ENCODE peak calls at places on chromosomes 11 and 22, in nine cellular contexts. W is HCT116, K is OCI-LY7, I is SK-N-SH, D is GM23338, N is GM23248, A is PC-9, G is hepatocyte, R is MM.1S. P is an unnamed sample. For H3K4me1, H4K20me1 and H3K9me2, the result is how much of the 10 kb centered on the place peaks cover.

GRCh38 chr22:49972163-49973017 is 11.8 kb downstream of the PIM3 start:
- DNase-seq in G (peak), W (no peak), K (no peak), A (no peak), R (peak), N (no peak), D (no peak), I (peak), P (no peak)

GRCh38 chr22:47808236-47808845 is 1045.9 kb downstream of the TBC1D22A start:
- DNase-seq in A (no peak), G (no peak), R (no peak), K (no peak), N (no peak), D (no peak), W (no peak), I (no peak), P (no peak)

GRCh38 chr11:58923300-58923788 is 15.9 kb upstream of the GLYATL1 start:
- DNase-seq in G (peak), D (peak), N (peak), R (peak), A (peak), W (peak), K (peak), I (peak), P (peak)

GRCh38 chr11:64081663-64082442 is 46.1 kb downstream of the FLRT1 start:
- DNase-seq in N (no peak), R (no peak), K (no peak), G (no peak), D (no peak), W (no peak), A (no peak), I (no peak), P (no peak)

GRCh38 chr11:127651888-127652221 is 651.3 kb upstream of the KIRREL3 start:
- DNase-seq in K (no peak), R (no peak), G (no peak), N (peak), W (no peak), D (no peak), I (no peak), A (no peak), P (peak)

GRCh38 chr11:21567628-21568290 is 625.1 kb upstream of the ANO5 start:
- DNase-seq in W (no peak), R (no peak), A (no peak), N (no peak), I (no peak), D (no peak), G (peak), K (no peak), P (no peak)

GRCh38 chr11:128039140-128040021 is 548.0 kb downstream of the ETS1 start:
- DNase-seq in I (no peak), W (no peak), K (no peak), G (no peak), N (peak), A (no peak), D (no peak), R (peak), P (peak)

GRCh38 chr11:32259641-32260081 is 168.8 kb downstream of the RCN1 start:
- DNase-seq in I (no peak), K (no peak), D (no peak), R (peak), G (peak), N (peak), A (peak), W (no peak), P (peak)

GRCh38 chr22:44901301-44901700 is 108.5 kb downstream of the PHF21B start:
- DNase-seq in D (no peak), R (no peak), G (no peak), N (peak), I (no peak), W (peak), K (peak), A (no peak), P (no peak)

GRCh38 chr11:74641289-74641688 is 48.9 kb downstream of the POLD3 start:
- DNase-seq in D (no peak), A (no peak), G (no peak), N (no peak), I (no peak), K (no peak), R (no peak), W (no peak), P (no peak)

GRCh38 chr22:34943830-34944229 is 122.1 kb upstream of the ISX start:
- DNase-seq in K (no peak), G (no peak), N (no peak), A (no peak), R (no peak), W (no peak), I (no peak), D (peak), P (no peak)

GRCh38 chr11:22635689-22636088 is 10.1 kb upstream of the FANCF start:
- DNase-seq in W (no peak), G (no peak), R (no peak), K (no peak), N (no peak), D (peak), A (no peak), I (no peak), P (no peak)

GRCh38 chr11:111729441-111729840 is 36.7 kb downstream of the PPP2R1B start:
- DNase-seq in N (no peak), R (no peak), K (no peak), G (no peak), I (no peak), A (peak), D (no peak), W (no peak), P (no peak)

GRCh38 chr11:1228183-1228821 is 5.4 kb downstream of the MUC5B start:
- DNase-seq in R (no peak), K (no peak), A (no peak), G (no peak), N (no peak), W (no peak), D (no peak), I (peak), P (no peak)

GRCh38 chr11:124277207-124277606 is 21.0 kb downstream of the OR8G5 start:
- DNase-seq in A (no peak), K (no peak), D (no peak), I (no peak), N (no peak), R (no peak), G (no peak), W (no peak), P (no peak)

GRCh38 chr22:25711491-25711890 is 30.5 kb upstream of the MYO18B start:
- DNase-seq in G (no peak), R (no peak), N (no peak), I (no peak), A (no peak), D (no peak), W (no peak), K (no peak), P (no peak)

GRCh38 chr11:15816996-15817395 is 539.4 kb downstream of the SOX6 start:
- DNase-seq in G (no peak), K (no peak), A (no peak), R (no peak), D (no peak), I (no peak), N (no peak), W (no peak), P (no peak)

GRCh38 chr11:18065572-18065971 is 19.5 kb upstream of the TPH1 start:
- DNase-seq in N (no peak), G (no peak), I (no peak), R (no peak), A (no peak), W (no peak), K (peak), D (no peak), P (no peak)

GRCh38 chr11:115334932-115335788 is 169.1 kb downstream of the CADM1 start:
- DNase-seq in A (no peak), R (peak), K (peak), N (peak), I (peak), W (no peak), D (peak), G (peak), P (peak)

GRCh38 chr22:42764895-42765363 is 44.3 kb upstream of the A4GALT start:
- DNase-seq in D (no peak), G (peak), W (no peak), I (no peak), R (no peak), A (no peak), K (no peak), N (no peak), P (no peak)

GRCh38 chr22:49586244-49586748 is 241.4 kb downstream of the BRD1 start:
- DNase-seq in K (no peak), G (no peak), A (no peak), N (peak), D (no peak), I (no peak), W (no peak), R (no peak), P (peak)

GRCh38 chr22:44729391-44730012 is 22.9 kb upstream of the ARHGAP8 start:
- DNase-seq in R (no peak), G (peak), K (no peak), D (no peak), N (peak), I (peak), A (peak), W (no peak), P (no peak)

GRCh38 chr11:67354314-67355022 is 1.1 kb upstream of the POLD4 start:
- DNase-seq in A (peak), W (peak), D (no peak), N (peak), R (no peak), G (peak), I (no peak), K (no peak), P (peak)

GRCh38 chr11:79461144-79461543 is 20.3 kb upstream of the TENM4 start:
- DNase-seq in G (peak), R (peak), A (no peak), I (peak), W (peak), N (peak), D (peak), K (no peak), P (peak)

GRCh38 chr22:50211147-50211546 is 10.3 kb downstream of the SELENOO start:
- DNase-seq in D (no peak), N (no peak), G (no peak), R (no peak), A (no peak), W (no peak), I (no peak), K (no peak), P (no peak)

GRCh38 chr11:123475478-123475877 is 45.4 kb downstream of the GRAMD1B start:
- DNase-seq in A (no peak), K (no peak), I (peak), N (peak), G (peak), W (no peak), R (no peak), D (peak), P (peak)

GRCh38 chr11:17473071-17473744 is 3.4 kb downstream of the ABCC8 start:
- DNase-seq in D (peak), G (peak), N (peak), A (no peak), I (peak), W (peak), R (no peak), K (no peak), P (peak)

GRCh38 chr22:25137577-25138525 is 61.8 kb upstream of the CRYBB3 start:
- DNase-seq in D (no peak), R (no peak), W (peak), G (no peak), A (no peak), I (no peak), N (no peak), K (peak), P (peak)

GRCh38 chr11:17531818-17532131 is 12.4 kb downstream of the USH1C start:
- DNase-seq in R (no peak), N (peak), K (no peak), D (no peak), G (peak), I (no peak), A (no peak), W (no peak), P (no peak)

GRCh38 chr11:66651011-66651410 is 12.5 kb downstream of the RBM4 start:
- DNase-seq in I (no peak), A (no peak), W (no peak), G (no peak), K (no peak), N (peak), R (no peak), D (no peak), P (no peak)

GRCh38 chr22:27620367-27621154 is 181.0 kb downstream of the MN1 start:
- DNase-seq in N (peak), G (no peak), R (no peak), D (no peak), K (no peak), W (no peak), A (peak), I (peak), P (peak)

GRCh38 chr11:66136752-66137123 is 66.7 kb downstream of the PACS1 start:
- DNase-seq in A (no peak), R (no peak), N (peak), K (no peak), W (no peak), G (peak), I (no peak), D (no peak), P (peak)

GRCh38 chr11:73324116-73324515 is 16.0 kb downstream of the ARHGEF17 start:
- DNase-seq in N (no peak), G (no peak), D (no peak), I (no peak), A (no peak), R (no peak), K (no peak), W (no peak), P (no peak)

GRCh38 chr11:100673063-100673462 is 14.0 kb upstream of the ARHGAP42 start:
- DNase-seq in R (no peak), G (no peak), K (no peak), I (no peak), N (no peak), D (no peak), W (no peak), A (no peak), P (no peak)

GRCh38 chr11:67031791-67032561 is 9.0 kb downstream of the SYT12 start:
- DNase-seq in W (no peak), A (peak), D (no peak), R (no peak), I (no peak), G (no peak), N (peak), K (no peak), P (peak)

DNA sequence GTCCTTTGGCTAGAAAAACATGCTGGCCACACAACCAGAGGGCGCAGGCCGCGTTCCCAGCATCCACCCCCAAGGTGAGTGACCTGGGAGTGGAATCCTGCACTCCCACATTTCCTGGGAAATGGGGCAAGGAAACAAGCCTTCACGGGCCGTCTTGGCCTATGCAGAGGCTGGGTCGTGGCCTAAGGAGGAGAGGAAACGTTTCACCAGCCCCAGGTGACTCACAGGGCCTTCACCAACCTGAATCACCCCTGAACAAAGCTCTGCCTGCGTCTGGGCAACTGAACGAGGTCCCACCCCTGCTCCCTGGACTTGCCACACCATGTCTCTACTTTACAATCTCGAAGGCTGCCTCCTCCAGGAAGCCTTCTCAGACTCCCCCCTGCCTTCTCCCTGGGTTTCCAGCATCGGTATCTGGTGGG is 13.2 kb downstream of the MYH9 start:
- DNase-seq in W (peak), K (no peak), A (peak), G (no peak), D (no peak), I (no peak), R (no peak), N (peak), P (peak)
- H3K4me1 ChIP-seq in W (half or more), K (half or more), A (half or more), G (under half), D (half or more), I (under half), R (half or more), N (half or more), P (half or more)

GRCh38 chr11:35722641-35723040 is 60.1 kb downstream of the TRIM44 start:
- DNase-seq in R (no peak), W (no peak), D (no peak), N (no peak), I (no peak), K (no peak), G (no peak), A (no peak), P (no peak)
- H4K20me1 ChIP-seq in R (under half), W (under half), D (under half), N (under half), I (under half), K (under half), G (under half), A (under half), P (under half)

GRCh38 chr11:2298795-2299747 is 2.6 kb downstream of the C11orf21 start:
- DNase-seq in W (no peak), A (peak), K (no peak), G (peak), N (no peak), D (peak), I (peak), R (no peak), P (peak)
- H3K9me2 ChIP-seq in W (under half), A (under half), K (under half), G (under half), N (under half), D (under half), I (under half), R (under half), P (under half)

DNA sequence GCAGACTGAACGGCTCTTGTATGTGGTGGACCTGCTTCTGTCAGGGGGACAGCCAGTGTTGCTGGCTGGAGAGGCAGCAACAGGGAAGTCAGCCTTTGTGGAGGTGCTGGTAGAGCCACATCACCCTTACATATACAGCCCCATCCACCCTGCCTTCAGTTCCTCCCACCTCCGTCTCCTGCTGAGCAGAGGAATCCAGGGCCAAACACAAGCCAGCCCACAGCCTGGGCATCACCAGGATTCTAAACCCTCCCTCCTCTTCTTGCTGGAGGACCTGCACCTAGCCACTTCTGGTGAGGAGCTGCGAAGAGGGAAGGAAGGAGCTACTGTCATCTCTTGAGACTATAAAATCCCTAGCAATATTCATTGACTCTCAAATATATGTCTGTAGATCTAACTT is 51.6 kb downstream of the DNHD1 start:
- DNase-seq in G (no peak), R (no peak), D (no peak), K (no peak), W (no peak), I (no peak), N (no peak), A (no peak), P (no peak)
- H3K4me1 ChIP-seq in G (under half), R (under half), D (under half), K (under half), W (under half), I (under half), N (under half), A (under half), P (under half)